ENCODE peak calls at places on chromosomes 11 and 22, in six cellular contexts. M is NT2/D1, K is ovary, R is mucosa of descending colon, N is tibial artery, B is fibroblast of lung. E is an unnamed sample.

GRCh38 chr11:85941380-85941973 is 86.3 kb downstream of the CCDC83 start:
- DNase-seq in R (no peak), M (peak; percentile 28), K (peak; percentile 48), B (peak; percentile 58), N (peak; percentile 74), E (peak; percentile 54)

GRCh38 chr11:117950999-117951961 is 22.1 kb upstream of the TMPRSS13 start:
- DNase-seq in K (no peak), M (no peak), R (no peak), B (no peak), N (no peak), E (peak; percentile 20)

GRCh38 chr11:71333473-71333872 is 81.1 kb upstream of the SHANK2 start:
- DNase-seq in R (no peak), B (no peak), M (no peak), K (no peak), N (peak; percentile 27), E (no peak)

GRCh38 chr11:65421204-65422103 is 1.1 kb upstream of the NEAT1 start:
- DNase-seq in M (no peak), R (peak; percentile 90), N (peak; percentile 98), B (peak; percentile 99), K (peak; percentile 90), E (peak; percentile 98)

GRCh38 chr22:21755855-21756284 is 20.3 kb upstream of the YPEL1 start:
- DNase-seq in M (no peak), N (no peak), R (no peak), B (peak; percentile 85), K (no peak), E (peak; percentile 25)

GRCh38 chr11:69874984-69875673 is 55.9 kb upstream of the FGF3 start:
- DNase-seq in R (no peak), B (no peak), M (no peak), N (peak; percentile 61), K (no peak), E (no peak)

GRCh38 chr11:96567193-96567592 is 177.4 kb downstream of the JRKL start:
- DNase-seq in B (no peak), K (no peak), M (no peak), R (no peak), N (no peak), E (no peak)

GRCh38 chr11:66593303-66593635 is 284 bp downstream of the CCS start:
- DNase-seq in R (no peak), N (no peak), M (no peak), K (peak; percentile 28), B (no peak), E (peak; percentile 18)

GRCh38 chr22:26835929-26836528 is 178.6 kb downstream of the MIAT start:
- DNase-seq in K (no peak), B (no peak), M (peak; percentile 80), N (no peak), R (peak; percentile 31), E (peak; percentile 51)

GRCh38 chr22:46219650-46220049 is 30.4 kb downstream of the CDPF1 start:
- DNase-seq in M (no peak), K (no peak), N (no peak), R (no peak), B (no peak), E (peak; percentile 81)

GRCh38 chr22:50613291-50613981 is 12.8 kb downstream of the MAPK8IP2 start:
- DNase-seq in R (peak; percentile 91), B (no peak), M (no peak), N (peak; percentile 53), K (peak; percentile 67), E (peak; percentile 96)

GRCh38 chr22:17201285-17201945 is 17.8 kb downstream of the ADA2 start:
- DNase-seq in N (no peak), K (no peak), B (peak; percentile 13), M (peak; percentile 20), R (no peak), E (peak; percentile 38)

GRCh38 chr11:3782963-3783362 is 14.4 kb downstream of the NUP98 start:
- DNase-seq in N (no peak), R (no peak), K (no peak), B (no peak), M (no peak), E (no peak)
- H3K4me1 ChIP-seq in N (peaks cover 37% of the 10 kb centered on the region), R (peaks cover 8% of the 10 kb centered on the region), K (peaks cover 6% of the 10 kb centered on the region), B (peaks cover 5% of the 10 kb centered on the region), M (no peaks in the 10 kb centered on the region), E (no peaks in the 10 kb centered on the region)

DNA sequence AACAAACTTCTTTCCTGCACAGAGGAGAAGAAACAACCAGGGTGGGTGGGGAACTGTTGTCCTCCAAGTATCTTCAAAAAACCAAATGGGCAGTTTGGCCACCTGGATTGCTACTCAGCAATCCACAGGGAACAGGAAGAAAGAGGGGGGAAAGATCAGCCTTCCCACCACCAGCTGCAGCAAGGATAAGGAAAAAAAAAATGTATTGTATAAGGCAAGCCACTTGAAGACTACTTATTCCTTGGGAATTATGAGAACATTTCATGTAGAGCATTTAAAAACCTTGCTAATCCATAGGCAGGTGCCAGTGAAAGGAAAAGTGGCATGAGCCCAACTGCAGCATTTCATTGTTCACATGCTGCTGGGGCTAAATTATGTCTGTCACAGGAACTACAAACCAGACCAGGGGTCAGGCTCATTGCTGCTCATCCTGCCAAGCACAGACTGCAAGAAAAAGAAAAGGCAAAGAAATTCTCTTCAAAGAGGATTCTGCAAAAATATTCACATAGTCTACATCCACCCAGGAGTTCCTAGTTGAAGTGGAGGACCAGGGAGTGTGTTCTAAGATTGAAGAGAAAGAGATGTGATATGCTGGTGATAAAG is 2.2 kb downstream of the RAB30 start:
- DNase-seq in R (no peak), N (no peak), M (no peak), B (no peak), K (no peak), E (no peak)
- H3K4me3 ChIP-seq in R (no peak overlapping the region), N (peak overlapping the region; percentile 77), M (no peak overlapping the region), B (peak overlapping the region; percentile 89), K (peak overlapping the region; percentile 57), E (no peak overlapping the region)

GRCh38 chr22:33563568-33563967 is 356.7 kb downstream of the LARGE1 start:
- DNase-seq in R (no peak), K (no peak), M (no peak), N (no peak), B (no peak), E (peak; percentile 27)
- H3K4me1 ChIP-seq in R (peaks cover 8% of the 10 kb centered on the region), K (no peaks in the 10 kb centered on the region), M (peaks cover 3% of the 10 kb centered on the region), N (no peaks in the 10 kb centered on the region), B (no peaks in the 10 kb centered on the region), E (no peaks in the 10 kb centered on the region)

DNA sequence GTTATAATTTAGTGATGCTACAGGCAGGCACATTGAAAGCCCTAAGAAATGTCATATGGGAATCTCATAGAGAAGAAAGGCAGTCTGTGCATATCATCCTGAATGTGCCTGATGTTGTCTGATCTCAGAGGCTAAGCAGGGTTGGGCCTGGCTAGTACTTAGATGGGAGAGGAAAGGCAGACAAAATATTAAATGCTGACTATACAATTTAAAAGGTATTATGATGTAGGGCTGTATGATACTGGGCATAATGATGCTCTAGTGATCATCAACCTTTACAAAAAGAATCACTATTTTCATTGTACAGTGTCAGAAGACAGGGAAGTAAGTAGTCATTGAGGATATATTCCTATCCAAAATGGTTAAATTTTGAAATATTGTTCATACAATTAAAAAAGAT is 119.8 kb downstream of the UVRAG start:
- DNase-seq in K (no peak), R (no peak), M (no peak), N (no peak), B (no peak), E (no peak)
- H3K4me3 ChIP-seq in K (no peak overlapping the region), R (no peak overlapping the region), M (no peak overlapping the region), N (no peak overlapping the region), B (no peak overlapping the region), E (no peak overlapping the region)

DNA sequence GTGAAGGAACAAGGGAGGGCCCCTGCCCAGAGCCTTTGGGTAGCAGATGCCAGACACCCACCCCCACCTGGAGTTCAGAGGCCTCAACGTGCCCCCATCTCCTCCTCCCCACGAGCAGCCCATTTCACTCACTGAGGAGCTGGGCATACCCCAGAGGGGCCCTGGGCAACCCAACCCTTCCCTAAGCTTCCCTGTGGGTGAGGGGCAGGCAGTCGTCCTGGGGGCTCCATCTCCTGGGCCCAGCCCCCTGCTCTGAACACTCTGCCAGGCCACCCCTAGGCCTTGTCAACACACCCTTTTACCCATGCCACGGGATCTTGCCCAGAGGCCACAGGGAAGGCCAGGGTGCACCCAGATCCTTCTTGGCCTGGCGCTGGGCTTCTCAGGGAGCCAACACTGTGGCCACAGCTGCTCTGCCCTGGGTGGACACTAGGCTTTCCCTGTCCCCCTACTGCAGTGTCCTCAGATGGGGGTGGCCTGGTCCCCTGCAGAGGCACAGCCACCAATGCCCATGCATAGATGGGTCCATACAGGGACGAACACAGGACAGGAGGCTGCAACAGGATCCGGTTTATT is 3.4 kb downstream of the SLC25A1 start:
- DNase-seq in M (no peak), B (no peak), K (no peak), N (no peak), R (no peak), E (no peak)
- H3K4me1 ChIP-seq in M (peaks cover 42% of the 10 kb centered on the region), B (peaks cover 37% of the 10 kb centered on the region), K (peaks cover 12% of the 10 kb centered on the region), N (peaks cover 76% of the 10 kb centered on the region), R (peaks cover 42% of the 10 kb centered on the region), E (peaks cover 15% of the 10 kb centered on the region)

GRCh38 chr11:19394525-19395016 is 153.8 kb upstream of the E2F8 start:
- DNase-seq in K (no peak), N (no peak), B (no peak), R (no peak), M (no peak), E (no peak)

GRCh38 chr11:19398772-19399542 is 158.2 kb upstream of the E2F8 start:
- DNase-seq in N (no peak), K (peak; percentile 54), R (no peak), M (no peak), B (peak; percentile 39), E (no peak)

GRCh38 chr11:19400296-19400695 is 159.6 kb upstream of the E2F8 start:
- DNase-seq in N (no peak), K (no peak), B (no peak), R (no peak), M (no peak), E (no peak)

GRCh38 chr11:19395050-19395449 is 154.3 kb upstream of the E2F8 start:
- DNase-seq in M (no peak), N (no peak), B (no peak), R (no peak), K (no peak), E (no peak)

DNA sequence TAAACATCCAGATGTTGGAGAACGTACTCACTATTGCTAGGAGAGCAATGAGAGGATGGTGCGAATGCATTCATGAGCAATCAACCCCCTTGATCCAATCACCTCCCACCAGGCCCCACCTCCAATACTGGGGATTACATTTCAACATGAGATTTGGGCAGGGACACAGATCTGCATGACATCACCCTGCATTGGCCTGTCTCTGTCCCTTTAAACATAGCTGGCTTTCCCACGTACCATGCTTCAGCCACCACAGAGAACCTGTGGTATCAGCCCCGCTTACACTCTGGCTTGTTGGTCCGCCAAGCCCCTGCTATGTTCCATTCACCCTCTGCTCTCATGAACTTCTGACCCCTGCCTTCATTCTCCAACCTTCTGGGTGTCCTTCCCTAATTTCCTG is 157.5 kb upstream of the E2F8 start:
- DNase-seq in N (no peak), K (no peak), M (no peak), R (no peak), B (no peak), E (no peak)
- H3K4me3 ChIP-seq in N (no peak overlapping the region), K (no peak overlapping the region), M (no peak overlapping the region), R (no peak overlapping the region), B (no peak overlapping the region), E (no peak overlapping the region)